ENCODE peak calls at places on chromosomes 11 and 22, in five cellular contexts. One of them, this sample, is unnamed.

GRCh38 chr11:117980716-117981115 is 5.5 kb upstream of the IL10RA start:
- DNase-seq in sigmoid colon: no peak
- DNase-seq in RWPE2: no peak
- DNase-seq in DMS 273 treated with DMSO at 0.1 percent for 48 hours: no peak
- DNase-seq in AG04450: no peak
- DNase-seq in this sample: no peak

GRCh38 chr11:65069217-65069616 is 10.9 kb upstream of the NAALADL1 start:
- DNase-seq in sigmoid colon: no peak
- DNase-seq in RWPE2: no peak
- DNase-seq in DMS 273 treated with DMSO at 0.1 percent for 48 hours: no peak
- DNase-seq in AG04450: no peak
- DNase-seq in this sample: no peak

GRCh38 chr22:41780714-41781507 is 19.6 kb upstream of the CCDC134 start:
- DNase-seq in sigmoid colon: peak; percentile 78
- DNase-seq in RWPE2: no peak
- DNase-seq in DMS 273 treated with DMSO at 0.1 percent for 48 hours: no peak
- DNase-seq in AG04450: no peak
- DNase-seq in this sample: no peak

GRCh38 chr11:59954219-59954847 is 9.5 kb upstream of the OOSP4A start:
- DNase-seq in sigmoid colon: no peak
- DNase-seq in RWPE2: no peak
- DNase-seq in DMS 273 treated with DMSO at 0.1 percent for 48 hours: no peak
- DNase-seq in AG04450: no peak
- DNase-seq in this sample: no peak

GRCh38 chr11:12087075-12087775 is 23.2 kb upstream of the MICAL2 start:
- DNase-seq in sigmoid colon: no peak
- DNase-seq in RWPE2: no peak
- DNase-seq in DMS 273 treated with DMSO at 0.1 percent for 48 hours: peak; percentile 2
- DNase-seq in AG04450: no peak
- DNase-seq in this sample: no peak

GRCh38 chr11:17462940-17463339 is 13.7 kb downstream of the ABCC8 start:
- DNase-seq in sigmoid colon: no peak
- DNase-seq in RWPE2: no peak
- DNase-seq in DMS 273 treated with DMSO at 0.1 percent for 48 hours: no peak
- DNase-seq in AG04450: no peak
- DNase-seq in this sample: no peak

GRCh38 chr22:17191163-17191562 is 28.1 kb downstream of the ADA2 start:
- DNase-seq in sigmoid colon: no peak
- DNase-seq in RWPE2: no peak
- DNase-seq in DMS 273 treated with DMSO at 0.1 percent for 48 hours: no peak
- DNase-seq in AG04450: no peak
- DNase-seq in this sample: peak; percentile 44

GRCh38 chr11:134950692-134951304 is 538.8 kb upstream of the B3GAT1 start:
- DNase-seq in sigmoid colon: no peak
- DNase-seq in RWPE2: no peak
- DNase-seq in DMS 273 treated with DMSO at 0.1 percent for 48 hours: no peak
- DNase-seq in AG04450: no peak
- DNase-seq in this sample: no peak

GRCh38 chr22:21947040-21948014 is 5.3 kb downstream of the PPM1F start:
- DNase-seq in sigmoid colon: no peak
- DNase-seq in RWPE2: no peak
- DNase-seq in DMS 273 treated with DMSO at 0.1 percent for 48 hours: no peak
- DNase-seq in AG04450: peak; percentile 46
- DNase-seq in this sample: no peak

GRCh38 chr22:17348464-17349103 is 20.7 kb upstream of the CECR2 start:
- DNase-seq in sigmoid colon: no peak
- DNase-seq in RWPE2: no peak
- DNase-seq in DMS 273 treated with DMSO at 0.1 percent for 48 hours: no peak
- DNase-seq in AG04450: no peak
- DNase-seq in this sample: no peak

GRCh38 chr11:35662061-35662648 is 420 bp upstream of the TRIM44 start:
- DNase-seq in sigmoid colon: no peak
- DNase-seq in RWPE2: no peak
- DNase-seq in DMS 273 treated with DMSO at 0.1 percent for 48 hours: no peak
- DNase-seq in AG04450: no peak
- DNase-seq in this sample: no peak

GRCh38 chr22:27331526-27332281 is 469.9 kb downstream of the MN1 start:
- DNase-seq in sigmoid colon: peak; percentile 74
- DNase-seq in RWPE2: no peak
- DNase-seq in DMS 273 treated with DMSO at 0.1 percent for 48 hours: no peak
- DNase-seq in AG04450: no peak
- DNase-seq in this sample: no peak

GRCh38 chr22:39360674-39361413 is 11.1 kb downstream of the SYNGR1 start:
- DNase-seq in sigmoid colon: no peak
- DNase-seq in RWPE2: no peak
- DNase-seq in DMS 273 treated with DMSO at 0.1 percent for 48 hours: no peak
- DNase-seq in AG04450: no peak
- DNase-seq in this sample: no peak

GRCh38 chr11:33743291-33743690 is 7.1 kb upstream of the CD59 start:
- DNase-seq in sigmoid colon: no peak
- DNase-seq in RWPE2: no peak
- DNase-seq in DMS 273 treated with DMSO at 0.1 percent for 48 hours: no peak
- DNase-seq in AG04450: no peak
- DNase-seq in this sample: no peak

GRCh38 chr11:91158901-91159537 is 936.2 kb upstream of the CHORDC1 start:
- DNase-seq in sigmoid colon: no peak
- DNase-seq in RWPE2: no peak
- DNase-seq in DMS 273 treated with DMSO at 0.1 percent for 48 hours: no peak
- DNase-seq in AG04450: no peak
- DNase-seq in this sample: no peak

GRCh38 chr11:133038850-133039249 is 493.5 kb downstream of the OPCML start:
- DNase-seq in sigmoid colon: no peak
- DNase-seq in RWPE2: no peak
- DNase-seq in DMS 273 treated with DMSO at 0.1 percent for 48 hours: no peak
- DNase-seq in AG04450: no peak
- DNase-seq in this sample: no peak

GRCh38 chr11:69867076-69868002 is 48.1 kb upstream of the FGF3 start:
- DNase-seq in sigmoid colon: no peak
- DNase-seq in RWPE2: no peak
- DNase-seq in DMS 273 treated with DMSO at 0.1 percent for 48 hours: no peak
- DNase-seq in AG04450: no peak
- DNase-seq in this sample: no peak

GRCh38 chr11:22192289-22192641 is 620 bp upstream of the ANO5 start:
- DNase-seq in sigmoid colon: no peak
- DNase-seq in RWPE2: no peak
- DNase-seq in DMS 273 treated with DMSO at 0.1 percent for 48 hours: peak; percentile 1
- DNase-seq in AG04450: no peak
- DNase-seq in this sample: no peak

GRCh38 chr22:27105142-27106025 is 448.0 kb downstream of the MIAT start:
- DNase-seq in sigmoid colon: peak; percentile 96
- DNase-seq in RWPE2: no peak
- DNase-seq in DMS 273 treated with DMSO at 0.1 percent for 48 hours: no peak
- DNase-seq in AG04450: no peak
- DNase-seq in this sample: peak; percentile 70

GRCh38 chr11:78664606-78665005 is 89.9 kb upstream of the NARS2 start:
- DNase-seq in sigmoid colon: no peak
- DNase-seq in RWPE2: no peak
- DNase-seq in DMS 273 treated with DMSO at 0.1 percent for 48 hours: no peak
- DNase-seq in AG04450: no peak
- DNase-seq in this sample: no peak

GRCh38 chr11:132361011-132361550 is 990.7 kb downstream of the NTM start:
- DNase-seq in sigmoid colon: no peak
- DNase-seq in RWPE2: no peak
- DNase-seq in DMS 273 treated with DMSO at 0.1 percent for 48 hours: no peak
- DNase-seq in AG04450: no peak
- DNase-seq in this sample: no peak

GRCh38 chr22:19292262-19293230 is 1.0 kb upstream of the CLTCL1 start:
- DNase-seq in sigmoid colon: no peak
- DNase-seq in RWPE2: peak; percentile 47
- DNase-seq in DMS 273 treated with DMSO at 0.1 percent for 48 hours: no peak
- DNase-seq in AG04450: no peak
- DNase-seq in this sample: no peak

GRCh38 chr11:2416765-2417164 is 16.2 kb downstream of the TSSC4 start:
- DNase-seq in sigmoid colon: no peak
- DNase-seq in RWPE2: no peak
- DNase-seq in DMS 273 treated with DMSO at 0.1 percent for 48 hours: no peak
- DNase-seq in AG04450: no peak
- DNase-seq in this sample: no peak

GRCh38 chr22:25644122-25644521 is 79.6 kb downstream of the GRK3 start:
- DNase-seq in sigmoid colon: no peak
- DNase-seq in RWPE2: no peak
- DNase-seq in DMS 273 treated with DMSO at 0.1 percent for 48 hours: no peak
- DNase-seq in AG04450: no peak
- DNase-seq in this sample: no peak

GRCh38 chr11:17991799-17992433 is 20.9 kb downstream of the SERGEF start:
- DNase-seq in sigmoid colon: no peak
- DNase-seq in RWPE2: no peak
- DNase-seq in DMS 273 treated with DMSO at 0.1 percent for 48 hours: no peak
- DNase-seq in AG04450: peak; percentile 36
- DNase-seq in this sample: no peak

GRCh38 chr11:1382831-1383607 is 6.7 kb upstream of the BRSK2 start:
- DNase-seq in sigmoid colon: peak; percentile 94
- DNase-seq in RWPE2: no peak
- DNase-seq in DMS 273 treated with DMSO at 0.1 percent for 48 hours: no peak
- DNase-seq in AG04450: peak; percentile 26
- DNase-seq in this sample: no peak

GRCh38 chr22:33923660-33924246 is 3.5 kb upstream of the LARGE1 start:
- DNase-seq in sigmoid colon: peak; percentile 75
- DNase-seq in RWPE2: no peak
- DNase-seq in DMS 273 treated with DMSO at 0.1 percent for 48 hours: no peak
- DNase-seq in AG04450: peak; percentile 23
- DNase-seq in this sample: no peak

GRCh38 chr11:8775341-8776133 is 92.9 kb downstream of the RPL27A start:
- DNase-seq in sigmoid colon: no peak
- DNase-seq in RWPE2: no peak
- DNase-seq in DMS 273 treated with DMSO at 0.1 percent for 48 hours: no peak
- DNase-seq in AG04450: no peak
- DNase-seq in this sample: no peak

GRCh38 chr11:63574856-63575602 is 11.8 kb upstream of the PLAAT2 start:
- DNase-seq in sigmoid colon: peak; percentile 83
- DNase-seq in RWPE2: no peak
- DNase-seq in DMS 273 treated with DMSO at 0.1 percent for 48 hours: no peak
- DNase-seq in AG04450: no peak
- DNase-seq in this sample: no peak

GRCh38 chr11:69909561-69910518 is 90.6 kb upstream of the FGF3 start:
- DNase-seq in sigmoid colon: peak; percentile 64
- DNase-seq in RWPE2: peak; percentile 42
- DNase-seq in DMS 273 treated with DMSO at 0.1 percent for 48 hours: no peak
- DNase-seq in AG04450: no peak
- DNase-seq in this sample: no peak

GRCh38 chr22:45319319-45319675 is 9.6 kb downstream of the FAM118A start:
- DNase-seq in sigmoid colon: peak; percentile 85
- DNase-seq in RWPE2: no peak
- DNase-seq in DMS 273 treated with DMSO at 0.1 percent for 48 hours: no peak
- DNase-seq in AG04450: peak; percentile 39
- DNase-seq in this sample: no peak

GRCh38 chr11:111967651-111968050 is 30.5 kb downstream of the DIXDC1 start:
- DNase-seq in sigmoid colon: no peak
- DNase-seq in RWPE2: no peak
- DNase-seq in DMS 273 treated with DMSO at 0.1 percent for 48 hours: no peak
- DNase-seq in AG04450: no peak
- DNase-seq in this sample: no peak

GRCh38 chr11:93905384-93905783 is 55.0 kb upstream of the VSTM5 start:
- DNase-seq in sigmoid colon: no peak
- DNase-seq in RWPE2: no peak
- DNase-seq in DMS 273 treated with DMSO at 0.1 percent for 48 hours: no peak
- DNase-seq in AG04450: peak; percentile 20
- DNase-seq in this sample: no peak

GRCh38 chr11:122248939-122249338 is 132.9 kb upstream of the BLID start:
- DNase-seq in sigmoid colon: no peak
- DNase-seq in RWPE2: peak; percentile 76
- DNase-seq in DMS 273 treated with DMSO at 0.1 percent for 48 hours: no peak
- DNase-seq in AG04450: no peak
- DNase-seq in this sample: no peak

GRCh38 chr11:18749681-18750319 is 23.8 kb upstream of the IGSF22 start:
- DNase-seq in sigmoid colon: no peak
- DNase-seq in RWPE2: no peak
- DNase-seq in DMS 273 treated with DMSO at 0.1 percent for 48 hours: no peak
- DNase-seq in AG04450: peak; percentile 29
- DNase-seq in this sample: peak; percentile 31

GRCh38 chr11:85661972-85662664 is 2.8 kb downstream of the CREBZF start:
- DNase-seq in sigmoid colon: no peak
- DNase-seq in RWPE2: no peak
- DNase-seq in DMS 273 treated with DMSO at 0.1 percent for 48 hours: no peak
- DNase-seq in AG04450: no peak
- DNase-seq in this sample: no peak

GRCh38 chr11:64762916-64763803 is 3.4 kb upstream of the PYGM start:
- DNase-seq in sigmoid colon: peak; percentile 83
- DNase-seq in RWPE2: no peak
- DNase-seq in DMS 273 treated with DMSO at 0.1 percent for 48 hours: no peak
- DNase-seq in AG04450: no peak
- DNase-seq in this sample: no peak

GRCh38 chr11:117986981-117987495 is 844 bp downstream of the IL10RA start:
- DNase-seq in sigmoid colon: no peak
- DNase-seq in RWPE2: no peak
- DNase-seq in DMS 273 treated with DMSO at 0.1 percent for 48 hours: no peak
- DNase-seq in AG04450: no peak
- DNase-seq in this sample: no peak

GRCh38 chr22:27572267-27572666 is 229.3 kb downstream of the MN1 start:
- DNase-seq in sigmoid colon: no peak
- DNase-seq in RWPE2: no peak
- DNase-seq in DMS 273 treated with DMSO at 0.1 percent for 48 hours: no peak
- DNase-seq in AG04450: no peak
- DNase-seq in this sample: no peak

This sample was measured in AG09319.